ENCODE peak calls at places on chromosome 20, in nine cellular contexts. One of them, this sample, is unnamed.

GRCh38 chr20:17795003-17795402 is 95.2 kb downstream of the BANF2 start:
- DNase-seq in activated effector memory CD4-positive, alpha-beta T cell treated with Interleukin-2 at 50 U/mL for 16 hours: no peak
- DNase-seq in AG08396: no peak
- DNase-seq in hippocampal formation: no peak
- DNase-seq in mucosa of descending colon: no peak
- DNase-seq in NCI-H1048: no peak
- DNase-seq in Panc1: no peak
- DNase-seq in central memory CD4-positive, alpha-beta T cell: no peak
- DNase-seq in activated gamma-delta T cell treated with Interleukin-2 at 50 U/mL for 16 hours: no peak
- DNase-seq in this sample: no peak

GRCh38 chr20:43409041-43409913 is 48.4 kb upstream of the SRSF6 start:
- DNase-seq in activated gamma-delta T cell treated with Interleukin-2 at 50 U/mL for 16 hours: no peak
- DNase-seq in NCI-H1048: peak
- DNase-seq in mucosa of descending colon: no peak
- DNase-seq in central memory CD4-positive, alpha-beta T cell: no peak
- DNase-seq in Panc1: peak
- DNase-seq in activated effector memory CD4-positive, alpha-beta T cell treated with Interleukin-2 at 50 U/mL for 16 hours: no peak
- DNase-seq in AG08396: peak
- DNase-seq in hippocampal formation: no peak
- DNase-seq in this sample: no peak

GRCh38 chr20:61127311-61128044 is 124.6 kb upstream of the CDH4 start:
- DNase-seq in NCI-H1048: no peak
- DNase-seq in AG08396: peak
- DNase-seq in mucosa of descending colon: no peak
- DNase-seq in activated gamma-delta T cell treated with Interleukin-2 at 50 U/mL for 16 hours: no peak
- DNase-seq in central memory CD4-positive, alpha-beta T cell: no peak
- DNase-seq in activated effector memory CD4-positive, alpha-beta T cell treated with Interleukin-2 at 50 U/mL for 16 hours: no peak
- DNase-seq in hippocampal formation: no peak
- DNase-seq in Panc1: no peak
- DNase-seq in this sample: no peak

GRCh38 chr20:8301655-8302054 is 169.6 kb downstream of the PLCB1 start:
- DNase-seq in central memory CD4-positive, alpha-beta T cell: no peak
- DNase-seq in activated gamma-delta T cell treated with Interleukin-2 at 50 U/mL for 16 hours: no peak
- DNase-seq in AG08396: no peak
- DNase-seq in mucosa of descending colon: no peak
- DNase-seq in activated effector memory CD4-positive, alpha-beta T cell treated with Interleukin-2 at 50 U/mL for 16 hours: no peak
- DNase-seq in NCI-H1048: no peak
- DNase-seq in Panc1: no peak
- DNase-seq in hippocampal formation: no peak
- DNase-seq in this sample: no peak

GRCh38 chr20:35510946-35511735 is 18.3 kb downstream of the C20orf173 start:
- DNase-seq in central memory CD4-positive, alpha-beta T cell: no peak
- DNase-seq in activated effector memory CD4-positive, alpha-beta T cell treated with Interleukin-2 at 50 U/mL for 16 hours: no peak
- DNase-seq in AG08396: no peak
- DNase-seq in activated gamma-delta T cell treated with Interleukin-2 at 50 U/mL for 16 hours: no peak
- DNase-seq in Panc1: no peak
- DNase-seq in hippocampal formation: no peak
- DNase-seq in mucosa of descending colon: no peak
- DNase-seq in NCI-H1048: no peak
- DNase-seq in this sample: no peak

GRCh38 chr20:50911030-50911429 is 20.2 kb downstream of the ADNP start:
- DNase-seq in central memory CD4-positive, alpha-beta T cell: no peak
- DNase-seq in AG08396: peak
- DNase-seq in activated effector memory CD4-positive, alpha-beta T cell treated with Interleukin-2 at 50 U/mL for 16 hours: no peak
- DNase-seq in Panc1: no peak
- DNase-seq in mucosa of descending colon: no peak
- DNase-seq in hippocampal formation: no peak
- DNase-seq in activated gamma-delta T cell treated with Interleukin-2 at 50 U/mL for 16 hours: no peak
- DNase-seq in NCI-H1048: no peak
- DNase-seq in this sample: no peak

GRCh38 chr20:51995551-51995951 is 193.2 kb upstream of the SALL4 start:
- DNase-seq in activated effector memory CD4-positive, alpha-beta T cell treated with Interleukin-2 at 50 U/mL for 16 hours: no peak
- DNase-seq in NCI-H1048: no peak
- DNase-seq in Panc1: no peak
- DNase-seq in activated gamma-delta T cell treated with Interleukin-2 at 50 U/mL for 16 hours: no peak
- DNase-seq in central memory CD4-positive, alpha-beta T cell: no peak
- DNase-seq in AG08396: no peak
- DNase-seq in hippocampal formation: no peak
- DNase-seq in mucosa of descending colon: no peak
- DNase-seq in this sample: no peak

GRCh38 chr20:38673731-38674177 is 50.5 kb upstream of the SLC32A1 start:
- DNase-seq in hippocampal formation: no peak
- DNase-seq in NCI-H1048: no peak
- DNase-seq in activated effector memory CD4-positive, alpha-beta T cell treated with Interleukin-2 at 50 U/mL for 16 hours: no peak
- DNase-seq in mucosa of descending colon: no peak
- DNase-seq in Panc1: no peak
- DNase-seq in central memory CD4-positive, alpha-beta T cell: no peak
- DNase-seq in AG08396: no peak
- DNase-seq in activated gamma-delta T cell treated with Interleukin-2 at 50 U/mL for 16 hours: no peak
- DNase-seq in this sample: no peak

GRCh38 chr20:24859539-24859938 is 89.5 kb upstream of the CST7 start:
- DNase-seq in activated effector memory CD4-positive, alpha-beta T cell treated with Interleukin-2 at 50 U/mL for 16 hours: no peak
- DNase-seq in central memory CD4-positive, alpha-beta T cell: no peak
- DNase-seq in hippocampal formation: no peak
- DNase-seq in AG08396: no peak
- DNase-seq in NCI-H1048: no peak
- DNase-seq in Panc1: no peak
- DNase-seq in activated gamma-delta T cell treated with Interleukin-2 at 50 U/mL for 16 hours: no peak
- DNase-seq in mucosa of descending colon: no peak
- DNase-seq in this sample: no peak

GRCh38 chr20:57620274-57620990 is at the start of gene ZBP1:
- DNase-seq in mucosa of descending colon: peak
- DNase-seq in activated gamma-delta T cell treated with Interleukin-2 at 50 U/mL for 16 hours: peak
- DNase-seq in activated effector memory CD4-positive, alpha-beta T cell treated with Interleukin-2 at 50 U/mL for 16 hours: peak
- DNase-seq in central memory CD4-positive, alpha-beta T cell: peak
- DNase-seq in Panc1: no peak
- DNase-seq in hippocampal formation: no peak
- DNase-seq in NCI-H1048: no peak
- DNase-seq in AG08396: no peak
- DNase-seq in this sample: no peak

GRCh38 chr20:325889-326644 is 715 bp downstream of the SOX12 start:
- DNase-seq in NCI-H1048: no peak
- DNase-seq in Panc1: no peak
- DNase-seq in central memory CD4-positive, alpha-beta T cell: peak
- DNase-seq in hippocampal formation: peak
- DNase-seq in mucosa of descending colon: peak
- DNase-seq in activated gamma-delta T cell treated with Interleukin-2 at 50 U/mL for 16 hours: peak
- DNase-seq in AG08396: peak
- DNase-seq in activated effector memory CD4-positive, alpha-beta T cell treated with Interleukin-2 at 50 U/mL for 16 hours: peak
- DNase-seq in this sample: peak